ENCODE peak calls at places on chromosomes 5 and 9, in six cellular contexts. I, N, F, Z, T and Y are unnamed samples.

GRCh38 chr9:95757483-95757882 is 118.0 kb upstream of the ERCC6L2 start:
- DNase-seq in I (no peak), N (no peak), F (no peak), Z (no peak), T (no peak), Y (no peak)

GRCh38 chr9:97315550-97315949 is 8.1 kb downstream of the CCDC180 start:
- DNase-seq in I (peak), N (peak), F (no peak), Z (peak), T (no peak), Y (peak)

GRCh38 chr9:127928232-127929043 is 2.1 kb downstream of the PIP5KL1 start:
- DNase-seq in I (no peak), N (no peak), F (no peak), Z (no peak), T (no peak), Y (no peak)

GRCh38 chr9:111969622-111970021 is 73.0 kb downstream of the UGCG start:
- DNase-seq in I (no peak), N (no peak), F (no peak), Z (no peak), T (no peak), Y (no peak)

GRCh38 chr5:173928871-173929574 is 40.9 kb downstream of the CPEB4 start:
- DNase-seq in I (no peak), N (no peak), F (no peak), Z (no peak), T (no peak), Y (no peak)

GRCh38 chr5:143594913-143595818 is 191.7 kb upstream of the NR3C1 start:
- DNase-seq in I (no peak), N (peak), F (no peak), Z (peak), T (no peak), Y (peak)

GRCh38 chr5:42949348-42950090 is 90.6 kb downstream of the ANXA2R start:
- DNase-seq in I (peak), N (peak), F (no peak), Z (peak), T (peak), Y (peak)

GRCh38 chr9:125462766-125463384 is 201.2 kb downstream of the GAPVD1 start:
- DNase-seq in I (peak), N (no peak), F (no peak), Z (peak), T (no peak), Y (no peak)

GRCh38 chr9:86128235-86128822 is 29.0 kb upstream of the GOLM1 start:
- DNase-seq in I (no peak), N (no peak), F (no peak), Z (no peak), T (no peak), Y (no peak)

GRCh38 chr5:150000990-150001659 is 586 bp downstream of the HMGXB3 start:
- DNase-seq in I (peak), N (peak), F (peak), Z (peak), T (peak), Y (peak)

GRCh38 chr5:140182803-140183367 is 7.9 kb downstream of the CYSTM1 start:
- DNase-seq in I (peak), N (no peak), F (no peak), Z (peak), T (no peak), Y (peak)

GRCh38 chr5:149740866-149741459 is 10.9 kb downstream of the PPARGC1B start:
- DNase-seq in I (no peak), N (no peak), F (no peak), Z (no peak), T (no peak), Y (no peak)

GRCh38 chr9:84929068-84929467 is 259.5 kb downstream of the NTRK2 start:
- DNase-seq in I (no peak), N (no peak), F (no peak), Z (no peak), T (no peak), Y (no peak)

GRCh38 chr5:170216262-170216864 is 16.4 kb upstream of the C5orf58 start:
- DNase-seq in I (peak), N (peak), F (no peak), Z (peak), T (no peak), Y (peak)

GRCh38 chr9:88872171-88872946 is 118.9 kb upstream of the S1PR3 start:
- DNase-seq in I (no peak), N (no peak), F (no peak), Z (no peak), T (no peak), Y (no peak)

GRCh38 chr5:65760504-65761275 is 38.7 kb downstream of the NLN start:
- DNase-seq in I (peak), N (peak), F (no peak), Z (peak), T (peak), Y (peak)

GRCh38 chr5:143564417-143564816 is 160.9 kb upstream of the NR3C1 start:
- DNase-seq in I (no peak), N (no peak), F (no peak), Z (no peak), T (no peak), Y (no peak)

GRCh38 chr9:76646249-76646648 is 118.0 kb upstream of the PCA3 start:
- DNase-seq in I (peak), N (no peak), F (no peak), Z (no peak), T (no peak), Y (no peak)

GRCh38 chr9:117101003-117101402 is 313.9 kb downstream of the ASTN2 start:
- DNase-seq in I (no peak), N (no peak), F (no peak), Z (no peak), T (no peak), Y (no peak)

GRCh38 chr9:119268985-119269384 is 100.2 kb downstream of the BRINP1 start:
- DNase-seq in I (no peak), N (no peak), F (no peak), Z (no peak), T (no peak), Y (no peak)

DNA sequence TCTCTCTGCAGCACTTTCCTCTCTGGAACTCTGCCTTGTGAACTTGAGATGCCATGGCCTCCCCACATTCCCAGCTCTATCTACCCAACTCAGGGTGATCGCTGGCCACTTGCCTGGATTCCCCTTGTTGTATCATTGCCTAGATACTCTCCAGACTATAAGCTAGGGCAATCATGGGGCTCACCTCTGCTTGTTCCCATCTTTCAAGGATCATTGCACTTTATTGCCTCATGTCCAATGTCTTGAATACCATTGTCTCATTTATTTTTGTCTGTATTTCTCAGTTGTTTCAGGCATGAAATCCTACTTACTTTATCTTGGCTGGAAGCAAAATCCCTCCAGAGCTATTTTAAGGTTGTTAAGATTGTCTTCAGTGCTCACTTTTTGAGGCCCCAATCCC is 144.1 kb downstream of the PLPPR1 start:
- DNase-seq in I (no peak), N (no peak), F (no peak), Z (no peak), T (no peak), Y (no peak)
- TF ChIP-seq CTCF in I (no peak), N (no peak), F (no peak), Z (no peak), T (no peak), Y (no peak)

DNA sequence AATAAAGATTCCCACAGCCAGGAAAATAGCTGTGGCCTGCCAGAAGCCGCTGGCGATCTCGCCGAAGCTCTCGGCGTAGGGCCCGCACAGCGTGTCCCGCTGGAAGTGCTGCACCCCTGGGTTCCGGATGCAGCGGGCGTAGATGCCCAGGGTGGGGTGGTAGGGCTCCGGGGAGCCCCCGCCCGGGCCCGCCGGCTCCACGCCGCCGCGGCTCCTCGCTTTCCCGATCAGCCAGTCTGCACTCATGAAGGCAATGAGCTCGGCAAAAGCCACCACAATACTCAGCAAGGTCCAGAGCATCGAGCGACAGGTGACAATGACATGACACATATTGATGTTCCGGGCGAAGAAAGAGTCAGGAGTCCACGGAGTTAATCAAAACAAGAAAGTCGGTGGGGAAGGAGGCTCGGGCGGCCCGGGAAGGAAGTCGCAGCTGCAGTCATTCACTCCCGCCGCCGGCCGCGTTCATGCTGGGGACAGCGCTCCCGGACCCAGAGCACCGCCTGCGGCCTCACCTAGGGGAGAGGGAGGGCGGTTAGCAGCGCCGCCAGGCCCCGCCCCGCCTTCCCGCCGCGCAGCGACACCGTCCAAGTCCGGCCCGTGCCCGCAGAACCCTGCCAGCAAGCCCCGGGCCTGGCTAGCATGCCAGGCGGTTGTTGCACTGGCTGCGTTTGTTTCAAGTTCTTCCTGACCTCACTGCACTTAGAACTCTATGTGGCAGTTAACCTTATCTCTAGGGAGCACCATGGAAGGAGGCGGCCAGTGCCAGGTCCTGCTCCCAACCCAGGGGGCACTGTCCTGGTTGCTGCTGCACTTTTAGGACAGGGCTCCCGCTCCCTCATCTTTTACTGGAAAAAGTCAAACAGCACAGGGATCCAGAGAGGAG is 138.4 kb downstream of the LHFPL2 start:
- DNase-seq in I (no peak), N (no peak), F (peak), Z (no peak), T (peak), Y (no peak)
- TF ChIP-seq CTCF in I (no peak), N (peak), F (no peak), Z (no peak), T (no peak), Y (peak)

GRCh38 chr9:94002316-94003140 is 47.4 kb upstream of the BARX1 start:
- DNase-seq in I (peak), N (peak), F (peak), Z (peak), T (peak), Y (peak)

GRCh38 chr9:93994132-93994531 is 39.0 kb upstream of the BARX1 start:
- DNase-seq in I (no peak), N (no peak), F (no peak), Z (no peak), T (no peak), Y (no peak)

GRCh38 chr9:93996367-93996766 is 41.2 kb upstream of the BARX1 start:
- DNase-seq in I (no peak), N (no peak), F (no peak), Z (no peak), T (no peak), Y (no peak)

GRCh38 chr9:93992830-93993229 is 37.7 kb upstream of the BARX1 start:
- DNase-seq in I (no peak), N (no peak), F (no peak), Z (no peak), T (no peak), Y (no peak)

GRCh38 chr9:93996863-93997262 is 41.7 kb upstream of the BARX1 start:
- DNase-seq in I (no peak), N (no peak), F (no peak), Z (no peak), T (no peak), Y (no peak)
- TF ChIP-seq CTCF in I (peak), N (peak), F (no peak), Z (no peak), T (no peak), Y (no peak)

GRCh38 chr9:130053109-130053503 is 600 bp upstream of the GPR107 start:
- DNase-seq in I (no peak), N (no peak), F (no peak), Z (no peak), T (no peak), Y (no peak)

GRCh38 chr9:130053504-130054427 is at the start of gene GPR107:
- DNase-seq in I (peak), N (peak), F (peak), Z (peak), T (peak), Y (peak)

GRCh38 chr9:130054820-130055219 is 1.1 kb downstream of the GPR107 start:
- DNase-seq in I (no peak), N (no peak), F (no peak), Z (no peak), T (no peak), Y (no peak)

GRCh38 chr9:130051855-130052254 is 1.9 kb upstream of the GPR107 start:
- DNase-seq in I (no peak), N (no peak), F (no peak), Z (no peak), T (no peak), Y (peak)

DNA sequence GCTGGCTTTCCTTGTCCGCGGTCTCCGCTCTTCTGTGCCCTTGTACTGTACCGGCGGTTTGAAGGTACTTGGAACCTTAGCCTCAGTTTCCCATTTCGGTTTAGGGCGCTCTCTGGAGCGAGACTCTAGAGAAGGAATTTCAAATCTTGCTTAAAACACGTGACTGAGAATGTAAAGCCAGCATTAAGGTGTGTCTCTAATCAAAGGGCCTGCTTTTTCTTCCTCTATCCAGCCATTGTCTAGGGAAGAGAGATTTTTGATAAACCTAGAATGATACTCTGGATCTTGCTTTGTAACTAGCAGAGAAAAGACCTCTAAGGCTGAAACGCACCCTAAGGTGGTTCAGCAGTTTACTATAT is 701 bp downstream of the GPR107 start:
- DNase-seq in I (no peak), N (no peak), F (no peak), Z (no peak), T (no peak), Y (no peak)
- TF ChIP-seq CTCF in I (no peak), N (no peak), F (no peak), Z (no peak), T (no peak), Y (no peak)

GRCh38 chr5:81398741-81399140 is 4.8 kb upstream of the ACOT12 start:
- DNase-seq in I (no peak), N (no peak), F (no peak), Z (no peak), T (no peak), Y (no peak)
- TF ChIP-seq CTCF in I (no peak), N (no peak), F (no peak), Z (no peak), T (no peak), Y (no peak)

DNA sequence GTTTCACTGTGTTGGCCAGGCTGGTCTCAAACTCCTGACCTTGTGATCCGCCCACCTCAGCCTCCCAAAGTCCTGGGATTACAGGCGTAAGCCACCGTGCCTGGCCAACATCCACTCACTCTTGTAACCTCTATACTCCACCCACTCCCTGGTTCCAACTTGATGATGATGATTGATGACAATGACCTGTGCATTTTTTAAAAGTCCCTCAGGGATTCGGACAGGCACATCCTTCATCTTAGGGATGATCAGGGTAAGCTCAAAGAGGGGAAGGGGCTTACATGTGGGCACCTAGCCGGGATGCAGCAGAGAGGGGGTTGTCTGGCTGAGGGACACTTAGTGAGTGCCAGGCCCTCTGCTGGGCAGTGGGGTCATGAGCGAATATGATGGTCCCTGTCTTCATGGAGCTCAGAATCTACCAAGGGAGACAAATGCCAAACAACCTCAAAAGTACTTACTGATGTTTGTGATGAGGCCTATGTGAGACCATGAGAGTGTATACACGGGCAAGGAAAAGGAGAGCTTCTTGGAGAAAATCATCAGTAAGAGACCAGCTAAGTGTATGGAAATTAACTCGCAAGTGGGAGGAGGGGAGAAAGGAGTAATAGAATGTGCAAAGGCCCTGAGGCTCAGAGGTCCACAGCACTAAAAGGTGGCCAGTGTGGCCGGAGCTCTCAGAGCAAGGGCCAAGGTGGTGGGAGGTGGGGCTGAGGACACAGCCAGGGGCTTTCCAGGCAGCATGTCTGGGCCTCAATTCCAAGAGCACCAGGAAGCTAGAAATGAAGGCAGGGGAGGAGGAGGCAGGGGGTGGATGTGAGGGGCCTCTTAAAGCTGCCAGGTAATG is 27.4 kb downstream of the LHX2 start:
- DNase-seq in I (no peak), N (no peak), F (no peak), Z (no peak), T (no peak), Y (no peak)
- TF ChIP-seq CTCF in I (peak), N (peak), F (no peak), Z (no peak), T (no peak), Y (peak)